ENCODE peak calls at places on chromosomes 6 and 20, in ten cellular contexts. One of them, this sample, is unnamed.

GRCh38 chr6:24899647-24900325 is 36.0 kb downstream of the RIPOR2 start:
- DNase-seq in T-helper 17 cell: no peak
- DNase-seq in astrocyte: peak
- DNase-seq in dermis microvascular lymphatic vessel endothelial cell: no peak
- DNase-seq in LoVo: no peak
- DNase-seq in choroid plexus epithelial cell: no peak
- DNase-seq in pons: no peak
- DNase-seq in NCI-H345: no peak
- DNase-seq in retinal pigment epithelial cell: no peak
- DNase-seq in activated CD4-positive, alpha-beta T cell treated with anti-CD3 and anti-CD28 coated beads, Interleukin-2, amount 50 U/mL, for 1 hour: peak
- DNase-seq in this sample: no peak

GRCh38 chr6:152984387-152984872 is 1.6 kb upstream of the FBXO5 start:
- DNase-seq in pons: peak
- DNase-seq in NCI-H345: peak
- DNase-seq in retinal pigment epithelial cell: no peak
- DNase-seq in choroid plexus epithelial cell: no peak
- DNase-seq in LoVo: no peak
- DNase-seq in activated CD4-positive, alpha-beta T cell treated with anti-CD3 and anti-CD28 coated beads, Interleukin-2, amount 50 U/mL, for 1 hour: no peak
- DNase-seq in T-helper 17 cell: no peak
- DNase-seq in dermis microvascular lymphatic vessel endothelial cell: no peak
- DNase-seq in astrocyte: no peak
- DNase-seq in this sample: no peak

GRCh38 chr6:66796987-66797386 is 1090.0 kb upstream of the EYS start:
- DNase-seq in pons: no peak
- DNase-seq in choroid plexus epithelial cell: no peak
- DNase-seq in activated CD4-positive, alpha-beta T cell treated with anti-CD3 and anti-CD28 coated beads, Interleukin-2, amount 50 U/mL, for 1 hour: no peak
- DNase-seq in astrocyte: no peak
- DNase-seq in retinal pigment epithelial cell: no peak
- DNase-seq in dermis microvascular lymphatic vessel endothelial cell: no peak
- DNase-seq in T-helper 17 cell: no peak
- DNase-seq in NCI-H345: no peak
- DNase-seq in LoVo: no peak
- DNase-seq in this sample: no peak

GRCh38 chr6:145247677-145248419 is 487.5 kb downstream of the EPM2A start:
- DNase-seq in activated CD4-positive, alpha-beta T cell treated with anti-CD3 and anti-CD28 coated beads, Interleukin-2, amount 50 U/mL, for 1 hour: no peak
- DNase-seq in astrocyte: peak
- DNase-seq in LoVo: no peak
- DNase-seq in choroid plexus epithelial cell: peak
- DNase-seq in NCI-H345: no peak
- DNase-seq in dermis microvascular lymphatic vessel endothelial cell: no peak
- DNase-seq in retinal pigment epithelial cell: peak
- DNase-seq in T-helper 17 cell: no peak
- DNase-seq in pons: no peak
- DNase-seq in this sample: peak

GRCh38 chr20:31566332-31566657 is 38.8 kb upstream of the ID1 start:
- DNase-seq in choroid plexus epithelial cell: no peak
- DNase-seq in LoVo: no peak
- DNase-seq in astrocyte: no peak
- DNase-seq in NCI-H345: no peak
- DNase-seq in T-helper 17 cell: no peak
- DNase-seq in dermis microvascular lymphatic vessel endothelial cell: no peak
- DNase-seq in retinal pigment epithelial cell: no peak
- DNase-seq in activated CD4-positive, alpha-beta T cell treated with anti-CD3 and anti-CD28 coated beads, Interleukin-2, amount 50 U/mL, for 1 hour: no peak
- DNase-seq in pons: no peak
- DNase-seq in this sample: no peak

GRCh38 chr6:118500130-118501015 is 47.7 kb upstream of the PLN start:
- DNase-seq in retinal pigment epithelial cell: no peak
- DNase-seq in astrocyte: no peak
- DNase-seq in NCI-H345: no peak
- DNase-seq in choroid plexus epithelial cell: no peak
- DNase-seq in LoVo: no peak
- DNase-seq in pons: no peak
- DNase-seq in dermis microvascular lymphatic vessel endothelial cell: no peak
- DNase-seq in activated CD4-positive, alpha-beta T cell treated with anti-CD3 and anti-CD28 coated beads, Interleukin-2, amount 50 U/mL, for 1 hour: no peak
- DNase-seq in T-helper 17 cell: no peak
- DNase-seq in this sample: no peak

GRCh38 chr6:136593748-136594490 is 43.7 kb upstream of the MAP7 start:
- DNase-seq in T-helper 17 cell: no peak
- DNase-seq in activated CD4-positive, alpha-beta T cell treated with anti-CD3 and anti-CD28 coated beads, Interleukin-2, amount 50 U/mL, for 1 hour: no peak
- DNase-seq in retinal pigment epithelial cell: peak
- DNase-seq in NCI-H345: no peak
- DNase-seq in dermis microvascular lymphatic vessel endothelial cell: peak
- DNase-seq in choroid plexus epithelial cell: peak
- DNase-seq in astrocyte: peak
- DNase-seq in pons: peak
- DNase-seq in LoVo: no peak
- DNase-seq in this sample: peak

GRCh38 chr20:23118766-23119165 is 32.6 kb upstream of the CD93 start:
- DNase-seq in NCI-H345: no peak
- DNase-seq in retinal pigment epithelial cell: no peak
- DNase-seq in choroid plexus epithelial cell: no peak
- DNase-seq in dermis microvascular lymphatic vessel endothelial cell: no peak
- DNase-seq in activated CD4-positive, alpha-beta T cell treated with anti-CD3 and anti-CD28 coated beads, Interleukin-2, amount 50 U/mL, for 1 hour: no peak
- DNase-seq in pons: no peak
- DNase-seq in T-helper 17 cell: no peak
- DNase-seq in astrocyte: no peak
- DNase-seq in LoVo: no peak
- DNase-seq in this sample: no peak

GRCh38 chr6:113011389-113011788 is 664.3 kb downstream of the RFPL4B start:
- DNase-seq in dermis microvascular lymphatic vessel endothelial cell: no peak
- DNase-seq in NCI-H345: no peak
- DNase-seq in pons: no peak
- DNase-seq in choroid plexus epithelial cell: peak
- DNase-seq in astrocyte: no peak
- DNase-seq in LoVo: no peak
- DNase-seq in retinal pigment epithelial cell: no peak
- DNase-seq in activated CD4-positive, alpha-beta T cell treated with anti-CD3 and anti-CD28 coated beads, Interleukin-2, amount 50 U/mL, for 1 hour: no peak
- DNase-seq in T-helper 17 cell: no peak
- DNase-seq in this sample: no peak

GRCh38 chr20:54228841-54229240 is 21.0 kb downstream of the PFDN4 start:
- DNase-seq in T-helper 17 cell: no peak
- DNase-seq in pons: no peak
- DNase-seq in retinal pigment epithelial cell: no peak
- DNase-seq in choroid plexus epithelial cell: no peak
- DNase-seq in NCI-H345: no peak
- DNase-seq in dermis microvascular lymphatic vessel endothelial cell: no peak
- DNase-seq in astrocyte: peak
- DNase-seq in LoVo: no peak
- DNase-seq in activated CD4-positive, alpha-beta T cell treated with anti-CD3 and anti-CD28 coated beads, Interleukin-2, amount 50 U/mL, for 1 hour: no peak
- DNase-seq in this sample: no peak

GRCh38 chr6:83867527-83868161 is 8.2 kb downstream of the CYB5R4 start:
- DNase-seq in pons: no peak
- DNase-seq in dermis microvascular lymphatic vessel endothelial cell: no peak
- DNase-seq in activated CD4-positive, alpha-beta T cell treated with anti-CD3 and anti-CD28 coated beads, Interleukin-2, amount 50 U/mL, for 1 hour: no peak
- DNase-seq in T-helper 17 cell: no peak
- DNase-seq in NCI-H345: no peak
- DNase-seq in choroid plexus epithelial cell: peak
- DNase-seq in astrocyte: peak
- DNase-seq in retinal pigment epithelial cell: peak
- DNase-seq in LoVo: no peak
- DNase-seq in this sample: peak

GRCh38 chr6:77683515-77683914 is 30.7 kb downstream of the MEI4 start:
- DNase-seq in activated CD4-positive, alpha-beta T cell treated with anti-CD3 and anti-CD28 coated beads, Interleukin-2, amount 50 U/mL, for 1 hour: no peak
- DNase-seq in retinal pigment epithelial cell: no peak
- DNase-seq in dermis microvascular lymphatic vessel endothelial cell: no peak
- DNase-seq in choroid plexus epithelial cell: no peak
- DNase-seq in astrocyte: no peak
- DNase-seq in NCI-H345: no peak
- DNase-seq in LoVo: no peak
- DNase-seq in T-helper 17 cell: no peak
- DNase-seq in pons: no peak
- DNase-seq in this sample: no peak

GRCh38 chr6:30913721-30914075 is 340 bp upstream of the VARS2 start:
- DNase-seq in LoVo: no peak
- DNase-seq in T-helper 17 cell: no peak
- DNase-seq in NCI-H345: no peak
- DNase-seq in dermis microvascular lymphatic vessel endothelial cell: no peak
- DNase-seq in retinal pigment epithelial cell: no peak
- DNase-seq in pons: peak
- DNase-seq in activated CD4-positive, alpha-beta T cell treated with anti-CD3 and anti-CD28 coated beads, Interleukin-2, amount 50 U/mL, for 1 hour: no peak
- DNase-seq in choroid plexus epithelial cell: no peak
- DNase-seq in astrocyte: no peak
- DNase-seq in this sample: no peak

GRCh38 chr6:38179794-38180430 is 360.4 kb downstream of the ZFAND3 start:
- DNase-seq in LoVo: no peak
- DNase-seq in dermis microvascular lymphatic vessel endothelial cell: no peak
- DNase-seq in T-helper 17 cell: no peak
- DNase-seq in retinal pigment epithelial cell: no peak
- DNase-seq in pons: no peak
- DNase-seq in activated CD4-positive, alpha-beta T cell treated with anti-CD3 and anti-CD28 coated beads, Interleukin-2, amount 50 U/mL, for 1 hour: no peak
- DNase-seq in astrocyte: no peak
- DNase-seq in choroid plexus epithelial cell: no peak
- DNase-seq in NCI-H345: no peak
- DNase-seq in this sample: no peak

GRCh38 chr20:56285496-56285895 is 37.0 kb downstream of the MC3R start:
- DNase-seq in T-helper 17 cell: no peak
- DNase-seq in activated CD4-positive, alpha-beta T cell treated with anti-CD3 and anti-CD28 coated beads, Interleukin-2, amount 50 U/mL, for 1 hour: no peak
- DNase-seq in dermis microvascular lymphatic vessel endothelial cell: no peak
- DNase-seq in LoVo: no peak
- DNase-seq in choroid plexus epithelial cell: no peak
- DNase-seq in retinal pigment epithelial cell: no peak
- DNase-seq in astrocyte: no peak
- DNase-seq in pons: no peak
- DNase-seq in NCI-H345: no peak
- DNase-seq in this sample: no peak

GRCh38 chr6:47633141-47633540 is 65.2 kb upstream of the ADGRF4 start:
- DNase-seq in T-helper 17 cell: no peak
- DNase-seq in activated CD4-positive, alpha-beta T cell treated with anti-CD3 and anti-CD28 coated beads, Interleukin-2, amount 50 U/mL, for 1 hour: no peak
- DNase-seq in NCI-H345: no peak
- DNase-seq in retinal pigment epithelial cell: no peak
- DNase-seq in astrocyte: no peak
- DNase-seq in LoVo: no peak
- DNase-seq in dermis microvascular lymphatic vessel endothelial cell: no peak
- DNase-seq in choroid plexus epithelial cell: peak
- DNase-seq in pons: no peak
- DNase-seq in this sample: no peak

GRCh38 chr6:133748628-133749027 is 140.3 kb upstream of the TCF21 start:
- DNase-seq in LoVo: no peak
- DNase-seq in astrocyte: no peak
- DNase-seq in activated CD4-positive, alpha-beta T cell treated with anti-CD3 and anti-CD28 coated beads, Interleukin-2, amount 50 U/mL, for 1 hour: no peak
- DNase-seq in pons: no peak
- DNase-seq in NCI-H345: no peak
- DNase-seq in retinal pigment epithelial cell: no peak
- DNase-seq in dermis microvascular lymphatic vessel endothelial cell: no peak
- DNase-seq in T-helper 17 cell: no peak
- DNase-seq in choroid plexus epithelial cell: no peak
- DNase-seq in this sample: no peak

GRCh38 chr20:6411651-6412050 is 288.8 kb upstream of the FERMT1 start:
- DNase-seq in T-helper 17 cell: no peak
- DNase-seq in LoVo: no peak
- DNase-seq in retinal pigment epithelial cell: no peak
- DNase-seq in astrocyte: no peak
- DNase-seq in NCI-H345: no peak
- DNase-seq in activated CD4-positive, alpha-beta T cell treated with anti-CD3 and anti-CD28 coated beads, Interleukin-2, amount 50 U/mL, for 1 hour: no peak
- DNase-seq in pons: no peak
- DNase-seq in dermis microvascular lymphatic vessel endothelial cell: no peak
- DNase-seq in choroid plexus epithelial cell: no peak
- DNase-seq in this sample: no peak

GRCh38 chr6:47737406-47737805 is 39.0 kb downstream of the ADGRF4 start:
- DNase-seq in astrocyte: peak
- DNase-seq in activated CD4-positive, alpha-beta T cell treated with anti-CD3 and anti-CD28 coated beads, Interleukin-2, amount 50 U/mL, for 1 hour: no peak
- DNase-seq in LoVo: no peak
- DNase-seq in T-helper 17 cell: no peak
- DNase-seq in dermis microvascular lymphatic vessel endothelial cell: no peak
- DNase-seq in NCI-H345: no peak
- DNase-seq in choroid plexus epithelial cell: no peak
- DNase-seq in pons: peak
- DNase-seq in retinal pigment epithelial cell: no peak
- DNase-seq in this sample: no peak

This sample was measured in PC-9.